ENCODE peak calls at places on chromosomes 11 and 22, in seven cellular contexts. One of them, this sample, is unnamed.

GRCh38 chr11:65013130-65013691 is 749 bp upstream of the ARL2 start:
- DNase-seq in body of pancreas: peak
- DNase-seq in prostate gland: peak
- DNase-seq in HFF-Myc: peak
- DNase-seq in kidney epithelial cell: no peak
- DNase-seq in A549: peak
- DNase-seq in tibial artery: peak
- DNase-seq in this sample: peak

GRCh38 chr22:29348956-29349355 is 33.5 kb upstream of the RASL10A start:
- DNase-seq in body of pancreas: no peak
- DNase-seq in prostate gland: no peak
- DNase-seq in HFF-Myc: no peak
- DNase-seq in kidney epithelial cell: no peak
- DNase-seq in A549: no peak
- DNase-seq in tibial artery: no peak
- DNase-seq in this sample: no peak

GRCh38 chr22:22927196-22927887 is 39.7 kb downstream of the IGLL5 start:
- DNase-seq in body of pancreas: no peak
- DNase-seq in prostate gland: no peak
- DNase-seq in HFF-Myc: no peak
- DNase-seq in kidney epithelial cell: no peak
- DNase-seq in A549: no peak
- DNase-seq in tibial artery: no peak
- DNase-seq in this sample: no peak

GRCh38 chr11:70020336-70021214 is 57.5 kb upstream of the ANO1 start:
- DNase-seq in body of pancreas: no peak
- DNase-seq in prostate gland: no peak
- DNase-seq in HFF-Myc: no peak
- DNase-seq in kidney epithelial cell: no peak
- DNase-seq in A549: no peak
- DNase-seq in tibial artery: peak
- DNase-seq in this sample: no peak

GRCh38 chr22:35308480-35308945 is 8.8 kb downstream of the TOM1 start:
- DNase-seq in body of pancreas: no peak
- DNase-seq in prostate gland: no peak
- DNase-seq in HFF-Myc: no peak
- DNase-seq in kidney epithelial cell: no peak
- DNase-seq in A549: no peak
- DNase-seq in tibial artery: no peak
- DNase-seq in this sample: no peak

GRCh38 chr11:77074205-77074604 is 7.4 kb downstream of the CAPN5 start:
- DNase-seq in body of pancreas: peak
- DNase-seq in prostate gland: no peak
- DNase-seq in HFF-Myc: no peak
- DNase-seq in kidney epithelial cell: no peak
- DNase-seq in A549: no peak
- DNase-seq in tibial artery: peak
- DNase-seq in this sample: no peak

GRCh38 chr22:30424471-30425326 is 869 bp upstream of the MTFP1 start:
- DNase-seq in body of pancreas: peak
- DNase-seq in prostate gland: no peak
- DNase-seq in HFF-Myc: no peak
- DNase-seq in kidney epithelial cell: no peak
- DNase-seq in A549: no peak
- DNase-seq in tibial artery: no peak
- DNase-seq in this sample: no peak

GRCh38 chr11:70436501-70436860 is 38.2 kb downstream of the CTTN start:
- DNase-seq in body of pancreas: no peak
- DNase-seq in prostate gland: no peak
- DNase-seq in HFF-Myc: no peak
- DNase-seq in kidney epithelial cell: no peak
- DNase-seq in A549: no peak
- DNase-seq in tibial artery: no peak
- DNase-seq in this sample: no peak

GRCh38 chr11:34174411-34175041 is 69.1 kb downstream of the NAT10 start:
- DNase-seq in body of pancreas: peak
- DNase-seq in prostate gland: peak
- DNase-seq in HFF-Myc: no peak
- DNase-seq in kidney epithelial cell: peak
- DNase-seq in A549: peak
- DNase-seq in tibial artery: peak
- DNase-seq in this sample: no peak

GRCh38 chr22:29138556-29138955 is 65.7 kb downstream of the KREMEN1 start:
- DNase-seq in body of pancreas: no peak
- DNase-seq in prostate gland: no peak
- DNase-seq in HFF-Myc: no peak
- DNase-seq in kidney epithelial cell: no peak
- DNase-seq in A549: no peak
- DNase-seq in tibial artery: no peak
- DNase-seq in this sample: no peak

GRCh38 chr11:86116996-86117705 is 48.3 kb upstream of the PICALM start:
- DNase-seq in body of pancreas: no peak
- DNase-seq in prostate gland: no peak
- DNase-seq in HFF-Myc: no peak
- DNase-seq in kidney epithelial cell: no peak
- DNase-seq in A549: no peak
- DNase-seq in tibial artery: no peak
- DNase-seq in this sample: no peak

GRCh38 chr11:76665921-76666351 is 4.6 kb downstream of the LRRC32 start:
- DNase-seq in body of pancreas: no peak
- DNase-seq in prostate gland: no peak
- DNase-seq in HFF-Myc: no peak
- DNase-seq in kidney epithelial cell: no peak
- DNase-seq in A549: no peak
- DNase-seq in tibial artery: no peak
- DNase-seq in this sample: no peak

GRCh38 chr11:2806351-2807058 is 79.1 kb downstream of the CDKN1C start:
- DNase-seq in body of pancreas: peak
- DNase-seq in prostate gland: no peak
- DNase-seq in HFF-Myc: no peak
- DNase-seq in kidney epithelial cell: no peak
- DNase-seq in A549: no peak
- DNase-seq in tibial artery: peak
- DNase-seq in this sample: no peak

GRCh38 chr22:43228330-43228729 is 41.4 kb upstream of the TTLL12 start:
- DNase-seq in body of pancreas: no peak
- DNase-seq in prostate gland: no peak
- DNase-seq in HFF-Myc: no peak
- DNase-seq in kidney epithelial cell: no peak
- DNase-seq in A549: peak
- DNase-seq in tibial artery: no peak
- DNase-seq in this sample: no peak

GRCh38 chr11:56948991-56949390 is 39.7 kb upstream of the OR5AK2 start:
- DNase-seq in body of pancreas: no peak
- DNase-seq in prostate gland: no peak
- DNase-seq in HFF-Myc: no peak
- DNase-seq in kidney epithelial cell: no peak
- DNase-seq in A549: no peak
- DNase-seq in tibial artery: no peak
- DNase-seq in this sample: no peak

DNA sequence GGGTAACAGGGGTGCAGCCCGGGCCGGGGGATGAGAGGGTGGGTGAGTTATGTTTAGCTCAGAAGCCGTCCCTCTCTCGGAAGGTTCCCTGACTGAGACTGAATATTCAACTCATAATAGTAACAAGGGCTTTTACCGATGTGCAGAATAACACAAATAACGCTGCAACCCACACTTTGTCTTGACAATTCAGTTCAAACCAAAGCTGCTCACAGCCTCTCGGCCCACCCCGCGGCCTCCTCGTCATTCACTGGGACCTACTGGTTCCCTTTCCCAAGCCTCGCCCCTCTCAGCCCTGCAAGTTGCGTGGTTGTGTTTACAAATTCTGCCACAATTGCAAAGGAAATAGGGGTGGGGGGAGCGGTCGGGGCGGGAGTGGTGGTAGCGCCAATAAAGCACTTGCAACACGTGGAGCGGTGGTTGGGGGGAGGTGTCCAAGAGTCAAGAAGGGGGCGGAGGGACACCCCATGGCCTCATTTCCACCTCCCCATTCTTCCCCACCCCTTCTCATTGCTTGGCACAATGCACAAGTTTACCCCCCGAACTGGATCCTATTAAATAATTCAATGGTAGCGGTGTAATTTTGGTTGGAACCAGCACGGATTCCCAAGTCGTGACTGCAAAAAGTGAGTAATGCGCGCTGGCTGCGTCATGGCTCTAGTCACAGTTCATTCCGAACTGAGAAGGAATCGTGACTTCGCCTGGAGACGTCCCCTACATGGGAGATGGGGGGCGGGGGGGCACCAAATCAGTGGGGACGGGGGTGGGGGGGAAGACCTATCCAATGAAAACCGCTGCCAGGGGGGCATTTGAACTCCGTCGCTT is 102.0 kb upstream of the HSD17B12 start:
- DNase-seq in body of pancreas: no peak
- DNase-seq in prostate gland: no peak
- DNase-seq in HFF-Myc: no peak
- DNase-seq in kidney epithelial cell: no peak
- DNase-seq in A549: no peak
- DNase-seq in tibial artery: no peak
- DNase-seq in this sample: no peak
- H3K4me3 ChIP-seq in body of pancreas: no peak
- H3K4me3 ChIP-seq in prostate gland: peak
- H3K4me3 ChIP-seq in HFF-Myc: peak
- H3K4me3 ChIP-seq in kidney epithelial cell: peak
- H3K4me3 ChIP-seq in A549: peak
- H3K4me3 ChIP-seq in tibial artery: peak
- H3K4me3 ChIP-seq in this sample: peak

DNA sequence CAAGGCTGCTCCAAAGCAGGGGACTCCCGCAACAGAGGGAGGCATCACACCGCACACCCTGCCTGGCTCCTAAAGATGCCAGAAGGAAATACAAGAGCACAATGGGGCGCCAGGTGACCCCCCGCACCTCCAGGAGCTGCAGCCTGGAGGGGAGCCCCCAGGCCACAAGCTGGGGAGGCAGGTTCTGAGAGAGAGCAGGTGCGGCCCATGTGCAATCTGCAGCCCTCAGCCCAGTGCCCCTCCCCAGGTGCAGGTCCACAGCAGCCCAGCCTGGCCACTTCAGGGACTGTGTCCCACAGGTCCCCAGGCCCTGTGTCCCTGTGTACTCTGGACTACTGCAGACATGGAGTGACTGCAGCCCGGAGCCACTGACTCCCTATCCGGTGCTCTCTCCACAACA is 13.1 kb downstream of the WNT7B start:
- DNase-seq in body of pancreas: no peak
- DNase-seq in prostate gland: no peak
- DNase-seq in HFF-Myc: no peak
- DNase-seq in kidney epithelial cell: no peak
- DNase-seq in A549: no peak
- DNase-seq in tibial artery: no peak
- DNase-seq in this sample: no peak
- H3K4me3 ChIP-seq in body of pancreas: no peak
- H3K4me3 ChIP-seq in prostate gland: no peak
- H3K4me3 ChIP-seq in HFF-Myc: no peak
- H3K4me3 ChIP-seq in kidney epithelial cell: no peak
- H3K4me3 ChIP-seq in A549: no peak
- H3K4me3 ChIP-seq in tibial artery: no peak
- H3K4me3 ChIP-seq in this sample: no peak

GRCh38 chr22:32407936-32408335 is 4.1 kb downstream of the RTCB start:
- DNase-seq in body of pancreas: no peak
- DNase-seq in prostate gland: no peak
- DNase-seq in HFF-Myc: no peak
- DNase-seq in kidney epithelial cell: no peak
- DNase-seq in A549: no peak
- DNase-seq in tibial artery: no peak
- DNase-seq in this sample: no peak

GRCh38 chr22:32411388-32411787 is 659 bp downstream of the RTCB start:
- DNase-seq in body of pancreas: no peak
- DNase-seq in prostate gland: no peak
- DNase-seq in HFF-Myc: no peak
- DNase-seq in kidney epithelial cell: no peak
- DNase-seq in A549: no peak
- DNase-seq in tibial artery: no peak
- DNase-seq in this sample: no peak

GRCh38 chr22:32409977-32410376 is 2.1 kb downstream of the RTCB start:
- DNase-seq in body of pancreas: no peak
- DNase-seq in prostate gland: no peak
- DNase-seq in HFF-Myc: no peak
- DNase-seq in kidney epithelial cell: no peak
- DNase-seq in A549: no peak
- DNase-seq in tibial artery: no peak
- DNase-seq in this sample: no peak

GRCh38 chr22:32411829-32412592 is at the start of gene RTCB:
- DNase-seq in body of pancreas: peak
- DNase-seq in prostate gland: peak
- DNase-seq in HFF-Myc: peak
- DNase-seq in kidney epithelial cell: peak
- DNase-seq in A549: peak
- DNase-seq in tibial artery: peak
- DNase-seq in this sample: peak

GRCh38 chr22:32410459-32410858 is 1.6 kb downstream of the RTCB start:
- DNase-seq in body of pancreas: no peak
- DNase-seq in prostate gland: no peak
- DNase-seq in HFF-Myc: no peak
- DNase-seq in kidney epithelial cell: no peak
- DNase-seq in A549: no peak
- DNase-seq in tibial artery: no peak
- DNase-seq in this sample: no peak
- H3K4me3 ChIP-seq in body of pancreas: no peak
- H3K4me3 ChIP-seq in prostate gland: peak
- H3K4me3 ChIP-seq in HFF-Myc: peak
- H3K4me3 ChIP-seq in kidney epithelial cell: no peak
- H3K4me3 ChIP-seq in A549: peak
- H3K4me3 ChIP-seq in tibial artery: peak
- H3K4me3 ChIP-seq in this sample: no peak

GRCh38 chr11:131883332-131883731 is 512.9 kb downstream of the NTM start:
- DNase-seq in body of pancreas: no peak
- DNase-seq in prostate gland: no peak
- DNase-seq in HFF-Myc: no peak
- DNase-seq in kidney epithelial cell: no peak
- DNase-seq in A549: no peak
- DNase-seq in tibial artery: no peak
- DNase-seq in this sample: no peak
- H3K4me3 ChIP-seq in body of pancreas: no peak
- H3K4me3 ChIP-seq in prostate gland: no peak
- H3K4me3 ChIP-seq in HFF-Myc: no peak
- H3K4me3 ChIP-seq in kidney epithelial cell: no peak
- H3K4me3 ChIP-seq in A549: no peak
- H3K4me3 ChIP-seq in tibial artery: no peak
- H3K4me3 ChIP-seq in this sample: no peak

DNA sequence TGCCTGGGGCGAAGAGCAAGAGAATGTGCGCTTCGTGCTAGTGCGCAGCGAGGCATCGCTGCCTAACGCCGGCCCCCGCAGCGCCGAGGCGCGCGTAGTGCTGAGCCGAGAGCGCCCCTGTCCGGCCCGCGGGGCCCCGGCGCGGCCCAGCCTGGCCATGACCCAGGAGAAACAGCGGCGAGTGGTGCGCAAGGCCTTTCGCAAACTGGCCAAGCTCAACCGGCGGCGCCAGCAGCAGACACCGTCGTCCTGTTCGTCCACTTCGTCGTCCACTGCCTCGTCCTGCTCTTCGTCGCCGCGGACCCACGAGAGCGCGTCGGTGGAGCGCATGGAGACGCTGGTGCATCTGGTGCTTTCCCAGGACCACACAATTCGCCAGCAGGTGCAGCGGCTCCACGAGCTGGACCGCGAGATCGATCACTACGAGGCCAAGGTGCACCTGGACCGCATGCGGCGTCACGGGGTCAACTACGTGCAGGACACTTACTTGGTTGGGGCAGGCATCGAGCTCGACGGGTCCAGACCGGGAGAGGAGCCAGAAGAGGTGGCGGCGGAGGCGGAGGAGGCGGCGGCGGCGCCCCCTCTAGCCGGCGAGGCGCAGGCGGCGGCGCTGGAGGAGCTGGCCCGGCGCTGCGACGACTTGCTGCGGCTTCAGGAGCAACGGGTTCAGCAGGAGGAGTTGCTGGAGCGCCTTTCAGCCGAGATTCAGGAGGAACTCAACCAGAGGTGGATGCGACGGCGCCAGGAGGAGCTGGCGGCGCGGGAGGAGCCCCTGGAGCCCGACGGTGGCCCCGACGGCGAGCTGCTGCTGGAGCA is 1.0 kb downstream of the RASSF10 start:
- DNase-seq in body of pancreas: peak
- DNase-seq in prostate gland: no peak
- DNase-seq in HFF-Myc: no peak
- DNase-seq in kidney epithelial cell: no peak
- DNase-seq in A549: peak
- DNase-seq in tibial artery: no peak
- DNase-seq in this sample: no peak
- H3K4me3 ChIP-seq in body of pancreas: no peak
- H3K4me3 ChIP-seq in prostate gland: peak
- H3K4me3 ChIP-seq in HFF-Myc: no peak
- H3K4me3 ChIP-seq in kidney epithelial cell: peak
- H3K4me3 ChIP-seq in A549: peak
- H3K4me3 ChIP-seq in tibial artery: no peak
- H3K4me3 ChIP-seq in this sample: no peak